ENCODE peak calls at places on chromosomes 3 and 15, in five cellular contexts. One of them, this sample, is unnamed.

GRCh38 chr15:63048986-63049665 is 6.6 kb downstream of the TPM1 start:
- DNase-seq in heart left ventricle: peak
- DNase-seq in body of pancreas: peak
- DNase-seq in stomach: peak
- DNase-seq in transverse colon: peak
- DNase-seq in this sample: no peak

GRCh38 chr15:80250614-80251504 is 1.2 kb downstream of the CTXND1 start:
- DNase-seq in transverse colon: no peak
- DNase-seq in stomach: no peak
- DNase-seq in heart left ventricle: no peak
- DNase-seq in body of pancreas: no peak
- DNase-seq in this sample: no peak

GRCh38 chr3:159458010-159458409 is 530.6 kb upstream of the IL12A start:
- DNase-seq in heart left ventricle: no peak
- DNase-seq in transverse colon: no peak
- DNase-seq in body of pancreas: no peak
- DNase-seq in stomach: no peak
- DNase-seq in this sample: no peak

GRCh38 chr3:62109534-62109933 is 263.8 kb downstream of the FEZF2 start:
- DNase-seq in stomach: no peak
- DNase-seq in transverse colon: no peak
- DNase-seq in body of pancreas: no peak
- DNase-seq in heart left ventricle: no peak
- DNase-seq in this sample: no peak

GRCh38 chr3:48086736-48087470 is 70.7 kb upstream of the MAP4 start:
- DNase-seq in stomach: no peak
- DNase-seq in transverse colon: no peak
- DNase-seq in heart left ventricle: no peak
- DNase-seq in body of pancreas: no peak
- DNase-seq in this sample: no peak

GRCh38 chr3:133277813-133278212 is 122.0 kb upstream of the BFSP2 start:
- DNase-seq in stomach: no peak
- DNase-seq in transverse colon: no peak
- DNase-seq in heart left ventricle: no peak
- DNase-seq in body of pancreas: no peak
- DNase-seq in this sample: no peak

GRCh38 chr3:78434801-78435200 is 1333.0 kb downstream of the ROBO1 start:
- DNase-seq in body of pancreas: no peak
- DNase-seq in transverse colon: no peak
- DNase-seq in stomach: no peak
- DNase-seq in heart left ventricle: no peak
- DNase-seq in this sample: no peak

GRCh38 chr3:167837430-167837829 is 101.9 kb downstream of the SERPINI1 start:
- DNase-seq in transverse colon: no peak
- DNase-seq in stomach: no peak
- DNase-seq in body of pancreas: no peak
- DNase-seq in heart left ventricle: no peak
- DNase-seq in this sample: no peak

GRCh38 chr3:17478673-17479072 is 263.8 kb downstream of the TBC1D5 start:
- DNase-seq in heart left ventricle: no peak
- DNase-seq in stomach: no peak
- DNase-seq in transverse colon: no peak
- DNase-seq in body of pancreas: no peak
- DNase-seq in this sample: no peak

DNA sequence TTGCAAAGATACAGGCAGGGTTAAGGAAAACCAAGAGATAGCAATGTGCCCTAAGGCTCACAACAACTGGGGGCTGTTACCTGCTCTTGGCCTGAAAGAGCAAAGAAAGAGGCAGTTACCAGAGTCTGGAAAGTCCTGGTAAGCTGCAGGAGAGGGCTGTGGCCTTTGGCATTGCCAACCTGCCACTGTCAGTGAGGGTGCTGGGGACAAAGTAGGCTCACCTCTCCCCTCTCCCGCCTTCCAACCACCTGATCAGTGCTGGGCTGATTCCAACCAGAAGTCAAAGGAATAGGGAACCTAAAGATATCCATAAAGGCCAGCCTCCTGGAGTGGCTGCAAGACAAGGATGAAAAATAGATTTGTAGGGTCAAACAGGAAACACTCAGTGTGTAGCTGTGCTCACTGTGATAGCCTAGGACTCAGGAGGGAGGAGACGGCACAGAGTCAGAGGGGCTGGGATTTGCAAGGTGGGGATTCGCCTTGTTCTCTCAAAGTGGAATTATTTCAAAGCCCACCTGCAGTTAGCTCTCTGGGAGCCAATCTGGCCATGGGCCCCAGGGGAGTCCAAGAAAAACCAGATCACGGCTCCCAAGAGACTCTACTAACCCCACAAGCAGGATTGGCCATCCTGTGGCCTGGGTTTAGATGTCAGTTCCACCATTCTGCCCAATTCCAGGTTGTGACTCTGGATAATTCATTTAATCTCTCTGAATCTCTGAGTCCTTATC is 204.0 kb upstream of the BCL6 start:
- DNase-seq in transverse colon: no peak
- DNase-seq in body of pancreas: no peak
- DNase-seq in heart left ventricle: no peak
- DNase-seq in stomach: no peak
- DNase-seq in this sample: no peak
- H3K4me3 ChIP-seq in transverse colon: no peak
- H3K4me3 ChIP-seq in body of pancreas: no peak
- H3K4me3 ChIP-seq in heart left ventricle: no peak
- H3K4me3 ChIP-seq in stomach: no peak
- H3K4me3 ChIP-seq in this sample: no peak

GRCh38 chr15:32851619-32852416 is 134.0 kb downstream of the GREM1 start:
- DNase-seq in body of pancreas: no peak
- DNase-seq in stomach: no peak
- DNase-seq in heart left ventricle: no peak
- DNase-seq in transverse colon: no peak
- DNase-seq in this sample: no peak
- TF ChIP-seq POLR2A in body of pancreas: no peak
- TF ChIP-seq POLR2A in stomach: no peak
- TF ChIP-seq POLR2A in heart left ventricle: no peak
- TF ChIP-seq POLR2A in transverse colon: no peak
- TF ChIP-seq POLR2A in this sample: no peak

GRCh38 chr3:142857056-142857455 is 31.8 kb downstream of the PCOLCE2 start:
- DNase-seq in body of pancreas: peak
- DNase-seq in heart left ventricle: peak
- DNase-seq in stomach: peak
- DNase-seq in transverse colon: peak
- DNase-seq in this sample: no peak
- TF ChIP-seq CTCF in body of pancreas: peak
- TF ChIP-seq CTCF in heart left ventricle: peak
- TF ChIP-seq CTCF in stomach: no peak
- TF ChIP-seq CTCF in transverse colon: peak
- TF ChIP-seq CTCF in this sample: no peak

GRCh38 chr15:57237282-57237642 is 139.0 kb upstream of the CGNL1 start:
- DNase-seq in body of pancreas: no peak
- DNase-seq in heart left ventricle: no peak
- DNase-seq in stomach: no peak
- DNase-seq in transverse colon: no peak
- DNase-seq in this sample: no peak

GRCh38 chr15:57234156-57234555 is 142.1 kb upstream of the CGNL1 start:
- DNase-seq in body of pancreas: no peak
- DNase-seq in transverse colon: no peak
- DNase-seq in stomach: no peak
- DNase-seq in heart left ventricle: no peak
- DNase-seq in this sample: no peak

GRCh38 chr15:57236561-57237281 is 139.6 kb upstream of the CGNL1 start:
- DNase-seq in heart left ventricle: no peak
- DNase-seq in transverse colon: no peak
- DNase-seq in body of pancreas: no peak
- DNase-seq in stomach: no peak
- DNase-seq in this sample: no peak

GRCh38 chr15:57235186-57235585 is 141.1 kb upstream of the CGNL1 start:
- DNase-seq in stomach: no peak
- DNase-seq in transverse colon: no peak
- DNase-seq in body of pancreas: no peak
- DNase-seq in heart left ventricle: no peak
- DNase-seq in this sample: no peak

GRCh38 chr15:57235865-57236264 is 140.4 kb upstream of the CGNL1 start:
- DNase-seq in stomach: no peak
- DNase-seq in body of pancreas: no peak
- DNase-seq in transverse colon: no peak
- DNase-seq in heart left ventricle: no peak
- DNase-seq in this sample: no peak
- H3K4me3 ChIP-seq in stomach: no peak
- H3K4me3 ChIP-seq in body of pancreas: no peak
- H3K4me3 ChIP-seq in transverse colon: no peak
- H3K4me3 ChIP-seq in heart left ventricle: no peak
- H3K4me3 ChIP-seq in this sample: no peak

GRCh38 chr3:80993241-80993945 is 768.1 kb downstream of the GBE1 start:
- DNase-seq in heart left ventricle: no peak
- DNase-seq in stomach: no peak
- DNase-seq in transverse colon: no peak
- DNase-seq in body of pancreas: no peak
- DNase-seq in this sample: no peak

GRCh38 chr3:80998022-80998421 is 763.4 kb downstream of the GBE1 start:
- DNase-seq in body of pancreas: no peak
- DNase-seq in transverse colon: no peak
- DNase-seq in heart left ventricle: no peak
- DNase-seq in stomach: no peak
- DNase-seq in this sample: no peak

GRCh38 chr3:80994767-80995166 is 766.7 kb downstream of the GBE1 start:
- DNase-seq in transverse colon: no peak
- DNase-seq in body of pancreas: no peak
- DNase-seq in stomach: no peak
- DNase-seq in heart left ventricle: no peak
- DNase-seq in this sample: no peak

GRCh38 chr3:80997622-80998021 is 763.8 kb downstream of the GBE1 start:
- DNase-seq in transverse colon: no peak
- DNase-seq in body of pancreas: no peak
- DNase-seq in stomach: no peak
- DNase-seq in heart left ventricle: no peak
- DNase-seq in this sample: no peak

GRCh38 chr3:80994085-80994665 is 767.3 kb downstream of the GBE1 start:
- DNase-seq in stomach: no peak
- DNase-seq in transverse colon: no peak
- DNase-seq in heart left ventricle: no peak
- DNase-seq in body of pancreas: no peak
- DNase-seq in this sample: no peak
- TF ChIP-seq POLR2A in stomach: no peak
- TF ChIP-seq POLR2A in transverse colon: no peak
- TF ChIP-seq POLR2A in heart left ventricle: no peak
- TF ChIP-seq POLR2A in body of pancreas: no peak
- TF ChIP-seq POLR2A in this sample: no peak

GRCh38 chr3:141050576-141050912 is 603 bp upstream of the SPSB4 start:
- DNase-seq in body of pancreas: no peak
- DNase-seq in transverse colon: no peak
- DNase-seq in heart left ventricle: no peak
- DNase-seq in stomach: no peak
- DNase-seq in this sample: no peak

GRCh38 chr3:141049681-141050080 is 1.5 kb upstream of the SPSB4 start:
- DNase-seq in heart left ventricle: no peak
- DNase-seq in stomach: no peak
- DNase-seq in transverse colon: no peak
- DNase-seq in body of pancreas: no peak
- DNase-seq in this sample: no peak

GRCh38 chr3:141052570-141053069 is 1.5 kb downstream of the SPSB4 start:
- DNase-seq in body of pancreas: peak
- DNase-seq in stomach: no peak
- DNase-seq in heart left ventricle: peak
- DNase-seq in transverse colon: no peak
- DNase-seq in this sample: no peak

GRCh38 chr3:141050913-141051632 is at the start of gene SPSB4:
- DNase-seq in heart left ventricle: peak
- DNase-seq in transverse colon: peak
- DNase-seq in stomach: no peak
- DNase-seq in body of pancreas: peak
- DNase-seq in this sample: no peak

DNA sequence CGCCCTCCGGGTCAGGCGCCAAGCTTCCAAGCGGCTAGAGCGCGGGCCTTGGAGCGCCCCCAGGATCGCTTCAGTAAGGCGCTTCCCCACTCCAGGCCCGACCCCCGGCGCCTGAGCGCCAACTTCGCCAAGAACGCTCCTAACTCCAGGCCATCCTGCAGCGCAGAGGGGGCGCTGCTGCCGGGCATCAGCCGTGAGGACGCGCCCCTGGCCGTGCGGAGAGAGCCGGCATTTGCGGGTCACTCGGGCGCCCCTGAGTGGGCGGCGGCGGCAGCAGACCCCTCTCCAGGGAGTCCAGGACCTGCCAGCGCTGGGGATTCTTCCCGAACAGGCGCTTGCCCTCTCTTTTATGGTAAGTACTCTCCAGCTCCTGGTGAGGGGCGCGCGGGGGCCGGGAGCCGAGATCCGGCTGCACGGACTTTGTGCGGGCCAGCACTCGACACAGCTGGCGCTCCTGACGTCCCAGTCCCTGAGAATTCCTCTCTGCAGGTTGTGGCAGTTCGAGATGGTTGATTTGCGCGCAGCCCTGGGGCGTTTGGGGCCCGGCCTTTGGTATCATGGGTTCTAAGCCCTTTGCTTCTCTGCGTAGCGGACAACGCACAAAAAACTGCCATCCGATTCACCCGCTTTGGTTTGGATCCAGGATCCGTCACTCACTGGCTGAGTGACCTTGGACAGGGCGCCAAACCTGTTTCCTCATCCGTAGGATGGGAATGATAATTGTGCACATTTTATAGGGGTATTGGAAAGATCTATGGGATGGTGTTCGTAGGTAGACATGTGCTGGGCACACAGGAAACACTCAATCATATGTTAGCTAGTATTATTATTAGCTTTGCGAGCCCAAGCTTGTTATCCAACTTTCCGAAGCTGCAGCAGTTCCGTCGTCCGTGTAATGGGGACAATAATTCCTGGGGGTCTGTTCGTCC is 758 bp downstream of the SPSB4 start:
- DNase-seq in heart left ventricle: peak
- DNase-seq in body of pancreas: peak
- DNase-seq in transverse colon: no peak
- DNase-seq in stomach: no peak
- DNase-seq in this sample: no peak
- TF ChIP-seq CTCF in heart left ventricle: no peak
- TF ChIP-seq CTCF in body of pancreas: no peak
- TF ChIP-seq CTCF in transverse colon: no peak
- TF ChIP-seq CTCF in stomach: no peak
- TF ChIP-seq CTCF in this sample: no peak

GRCh38 chr3:80051602-80051962 is 283.8 kb upstream of the ROBO1 start:
- DNase-seq in heart left ventricle: no peak
- DNase-seq in stomach: no peak
- DNase-seq in body of pancreas: no peak
- DNase-seq in transverse colon: no peak
- DNase-seq in this sample: no peak
- H3K4me3 ChIP-seq in heart left ventricle: no peak
- H3K4me3 ChIP-seq in stomach: no peak
- H3K4me3 ChIP-seq in body of pancreas: no peak
- H3K4me3 ChIP-seq in transverse colon: no peak
- H3K4me3 ChIP-seq in this sample: no peak

GRCh38 chr3:170908235-170909116 is at the start of gene EIF5A2:
- DNase-seq in heart left ventricle: peak
- DNase-seq in body of pancreas: peak
- DNase-seq in stomach: peak
- DNase-seq in transverse colon: peak
- DNase-seq in this sample: peak
- TF ChIP-seq POLR2A in heart left ventricle: no peak
- TF ChIP-seq POLR2A in body of pancreas: peak
- TF ChIP-seq POLR2A in stomach: peak
- TF ChIP-seq POLR2A in transverse colon: peak
- TF ChIP-seq POLR2A in this sample: peak

GRCh38 chr3:44624696-44625528 is at the start of gene ZNF197:
- DNase-seq in stomach: peak
- DNase-seq in transverse colon: peak
- DNase-seq in heart left ventricle: peak
- DNase-seq in body of pancreas: peak
- DNase-seq in this sample: peak
- TF ChIP-seq CTCF in stomach: no peak
- TF ChIP-seq CTCF in transverse colon: peak
- TF ChIP-seq CTCF in heart left ventricle: no peak
- TF ChIP-seq CTCF in body of pancreas: peak
- TF ChIP-seq CTCF in this sample: no peak